ENCODE peak calls at places on chromosomes 13 and 19, in seven cellular contexts. K is neuronal stem cell; D is A673; Q is Caco-2; T is prostate gland; O is naive thymus-derived CD4-positive, alpha-beta T cell; W is IMR-90. A is an unnamed sample.
A peak's percentile ranks its signal among the peaks of the same experiment; 100 is the strongest.

GRCh38 chr19:788821-789472 is 8.3 kb upstream of the PTBP1 start:
- DNase-seq in Q (no peak), W (no peak), D (no peak), T (no peak), O (no peak), K (no peak), A (no peak)

GRCh38 chr13:112885782-112886268 is 83.2 kb upstream of the MCF2L start:
- DNase-seq in K (peak; percentile 74), Q (peak; percentile 83), D (no peak), T (peak; percentile 89), O (no peak), W (peak; percentile 87), A (peak; percentile 95)

GRCh38 chr13:109400192-109400591 is 386.2 kb downstream of the IRS2 start:
- DNase-seq in O (no peak), W (no peak), K (no peak), T (no peak), D (no peak), Q (no peak), A (no peak)

GRCh38 chr19:42140125-42140754 is 8.0 kb upstream of the POU2F2 start:
- DNase-seq in Q (peak; percentile 76), W (peak; percentile 72), T (no peak), K (peak; percentile 80), D (peak; percentile 56), O (no peak), A (peak; percentile 84)

GRCh38 chr19:12095111-12095790 is 30.7 kb downstream of the ZNF844 start:
- DNase-seq in K (no peak), T (no peak), Q (no peak), O (no peak), W (peak; percentile 64), D (no peak), A (no peak)

GRCh38 chr19:4737955-4738580 is 14.4 kb upstream of the DPP9 start:
- DNase-seq in Q (no peak), K (peak; percentile 64), O (no peak), T (no peak), W (no peak), D (peak; percentile 25), A (no peak)

GRCh38 chr13:36418022-36418805 is 14.1 kb upstream of the CCNA1 start:
- DNase-seq in D (peak; percentile 80), W (peak; percentile 58), T (no peak), K (no peak), Q (no peak), O (no peak), A (no peak)

GRCh38 chr19:38898788-38899446 is 501 bp downstream of the SIRT2 start:
- DNase-seq in D (no peak), K (peak; percentile 20), O (no peak), W (peak; percentile 19), T (peak; percentile 13), Q (no peak), A (peak; percentile 18)

GRCh38 chr13:39684531-39685137 is 29.2 kb downstream of the COG6 start:
- DNase-seq in O (no peak), W (peak; percentile 65), Q (no peak), T (no peak), K (peak; percentile 5), D (peak; percentile 73), A (peak; percentile 62)

GRCh38 chr13:22061806-22062391 is 391.0 kb downstream of the FGF9 start:
- DNase-seq in Q (no peak), K (no peak), T (no peak), D (no peak), O (peak; percentile 60), W (no peak), A (no peak)

GRCh38 chr19:613732-614567 is 19.4 kb downstream of the POLRMT start:
- DNase-seq in W (no peak), O (no peak), Q (no peak), K (no peak), D (no peak), T (no peak), A (no peak)

GRCh38 chr13:71454509-71454908 is 412.5 kb downstream of the DACH1 start:
- DNase-seq in K (no peak), D (no peak), Q (no peak), O (no peak), W (no peak), T (no peak), A (no peak)

GRCh38 chr19:40416918-40417713 is 3.9 kb upstream of the PRX start:
- DNase-seq in W (peak; percentile 35), T (no peak), O (no peak), K (no peak), Q (no peak), D (no peak), A (peak; percentile 39)

GRCh38 chr19:4115050-4115817 is 8.7 kb downstream of the MAP2K2 start:
- DNase-seq in T (no peak), D (no peak), O (peak; percentile 70), W (no peak), Q (no peak), K (no peak), A (no peak)

GRCh38 chr13:82136880-82137279 is 1745.4 kb downstream of the SLITRK1 start:
- DNase-seq in K (no peak), Q (no peak), O (no peak), T (no peak), W (no peak), D (no peak), A (no peak)

GRCh38 chr13:67228031-67228430 is 2.1 kb downstream of the PCDH9 start:
- DNase-seq in D (no peak), Q (no peak), K (no peak), W (no peak), O (no peak), T (no peak), A (no peak)

GRCh38 chr13:67230774-67231480 is 791 bp upstream of the PCDH9 start:
- DNase-seq in W (peak; percentile 64), K (peak; percentile 68), O (peak; percentile 16), Q (peak; percentile 57), T (peak; percentile 45), D (peak; percentile 65), A (peak; percentile 79)

GRCh38 chr13:67228909-67229308 is 1.2 kb downstream of the PCDH9 start:
- DNase-seq in Q (no peak), T (no peak), O (no peak), W (peak; percentile 32), D (no peak), K (no peak), A (peak; percentile 29)

GRCh38 chr13:67230243-67230773 is at the start of gene PCDH9:
- DNase-seq in K (peak; percentile 95), O (peak; percentile 76), Q (peak; percentile 95), T (peak; percentile 92), W (peak; percentile 97), D (peak; percentile 98), A (peak; percentile 96)

DNA sequence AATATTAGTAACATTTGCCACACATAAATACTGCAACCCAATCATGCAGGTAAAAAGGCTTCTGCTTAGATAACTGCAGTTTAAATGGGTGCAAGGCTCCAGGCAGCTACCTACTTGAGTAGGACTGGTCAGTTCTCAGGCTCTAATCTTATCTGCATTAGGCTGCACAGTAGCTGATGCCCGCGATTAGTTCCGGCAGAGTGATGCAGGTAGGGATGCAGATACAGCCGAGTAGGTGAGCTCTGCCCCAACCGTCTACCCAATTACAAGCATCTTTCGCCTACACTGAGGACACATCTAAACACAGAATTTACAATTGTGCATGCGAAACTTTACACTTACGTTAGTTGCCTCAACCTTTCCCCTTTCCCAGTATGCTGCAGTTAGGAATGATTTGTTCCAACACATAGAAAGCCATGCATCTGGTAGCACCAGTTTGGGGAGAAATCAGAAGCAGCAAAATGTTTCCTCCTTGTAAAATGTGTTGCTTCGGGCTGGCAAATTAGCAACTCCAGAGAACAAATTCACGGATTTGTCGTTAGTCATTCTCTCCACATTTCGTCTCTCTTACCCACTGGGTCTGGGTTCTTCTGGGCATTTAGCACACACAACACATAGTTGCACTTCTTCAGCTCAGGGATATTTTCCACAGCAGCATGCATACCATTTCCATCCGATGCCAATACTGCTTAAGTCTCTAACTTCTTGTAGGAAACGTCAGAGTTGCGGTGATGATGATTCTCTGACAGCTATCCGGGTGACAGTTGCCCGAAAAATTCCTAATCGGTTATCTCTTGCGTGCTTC is 496 bp downstream of the PCDH9 start:
- DNase-seq in W (peak; percentile 10), K (peak; percentile 4), O (no peak), Q (no peak), T (no peak), D (no peak), A (peak; percentile 6)
- H3K4me1 ChIP-seq in W (no peaks in the 10 kb centered on the region), K (peaks cover 5% of the 10 kb centered on the region), O (peaks cover 18% of the 10 kb centered on the region), Q (no peaks in the 10 kb centered on the region), T (no peaks in the 10 kb centered on the region), D (no peaks in the 10 kb centered on the region), A (peaks cover 8% of the 10 kb centered on the region)

GRCh38 chr13:98523455-98524102 is 53.3 kb downstream of the STK24 start:
- DNase-seq in T (no peak), K (no peak), W (no peak), Q (no peak), D (no peak), O (no peak), A (no peak)

GRCh38 chr13:98525852-98526512 is 50.9 kb downstream of the STK24 start:
- DNase-seq in T (no peak), D (peak; percentile 67), O (no peak), W (no peak), K (no peak), Q (no peak), A (no peak)

GRCh38 chr13:98524793-98525192 is 52.1 kb downstream of the STK24 start:
- DNase-seq in K (no peak), W (no peak), O (no peak), T (no peak), D (no peak), Q (no peak), A (no peak)

GRCh38 chr13:98524391-98524790 is 52.5 kb downstream of the STK24 start:
- DNase-seq in W (no peak), O (no peak), T (no peak), K (no peak), Q (no peak), D (no peak), A (no peak)

GRCh38 chr13:98525452-98525851 is 51.5 kb downstream of the STK24 start:
- DNase-seq in T (no peak), O (no peak), K (no peak), D (no peak), W (no peak), Q (no peak), A (no peak)
- H3K4me1 ChIP-seq in T (peaks cover 6% of the 10 kb centered on the region), O (peaks cover 67% of the 10 kb centered on the region), K (peaks cover 32% of the 10 kb centered on the region), D (peaks cover 10% of the 10 kb centered on the region), W (peaks cover 23% of the 10 kb centered on the region), Q (no peaks in the 10 kb centered on the region), A (peaks cover 53% of the 10 kb centered on the region)

GRCh38 chr19:6057651-6058365 is 52.5 kb downstream of the RFX2 start:
- DNase-seq in Q (no peak), O (no peak), T (peak; percentile 61), K (no peak), D (no peak), W (no peak), A (no peak)
- H3K4me1 ChIP-seq in Q (peaks cover 33% of the 10 kb centered on the region), O (peaks cover 4% of the 10 kb centered on the region), T (no peaks in the 10 kb centered on the region), K (peaks cover 21% of the 10 kb centered on the region), D (no peaks in the 10 kb centered on the region), W (peaks cover 16% of the 10 kb centered on the region), A (no peaks in the 10 kb centered on the region)

DNA sequence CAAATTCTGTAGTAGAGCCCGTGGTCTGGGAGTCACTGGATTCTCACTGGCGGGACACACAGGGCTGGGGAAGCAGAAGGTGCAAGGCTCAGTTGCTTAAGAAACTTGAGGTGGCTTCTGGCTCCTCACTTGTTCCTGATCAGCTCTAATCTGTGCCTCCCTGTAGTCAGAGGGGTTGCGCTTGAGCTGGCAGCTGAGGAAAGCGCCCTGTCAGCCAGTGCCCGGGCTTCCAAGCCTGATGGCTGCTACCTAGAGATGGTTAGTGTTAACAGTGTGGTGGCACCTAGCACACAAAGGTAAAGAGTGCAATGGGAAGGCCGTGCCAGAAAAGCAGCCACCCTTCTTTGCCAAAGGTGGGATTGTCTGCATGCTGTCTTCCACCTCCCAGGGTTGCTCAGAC is 8.8 kb downstream of the HNRNPM start:
- DNase-seq in O (no peak), T (no peak), W (no peak), D (no peak), K (no peak), Q (no peak), A (no peak)
- H3K4me1 ChIP-seq in O (peaks cover 42% of the 10 kb centered on the region), T (peaks cover 44% of the 10 kb centered on the region), W (peaks cover 26% of the 10 kb centered on the region), D (peaks cover 22% of the 10 kb centered on the region), K (no peaks in the 10 kb centered on the region), Q (peaks cover 28% of the 10 kb centered on the region), A (peaks cover 17% of the 10 kb centered on the region)

GRCh38 chr19:18283338-18283737 is 1.9 kb upstream of the JUND start:
- DNase-seq in K (no peak), W (no peak), D (no peak), T (no peak), Q (no peak), O (no peak), A (no peak)
- H3K4me1 ChIP-seq in K (peaks cover 28% of the 10 kb centered on the region), W (peaks cover 12% of the 10 kb centered on the region), D (peaks cover 28% of the 10 kb centered on the region), T (peaks cover 8% of the 10 kb centered on the region), Q (peaks cover 20% of the 10 kb centered on the region), O (peaks cover 35% of the 10 kb centered on the region), A (peaks cover 22% of the 10 kb centered on the region)

A was measured in cardiac muscle cell.